ENCODE peak calls at places on chromosomes 12 and 14, in eight cellular contexts. One of them, this sample, is unnamed.

GRCh38 chr12:110941391-110941790 is 21.0 kb upstream of the MYL2 start:
- DNase-seq in adrenal gland: no peak
- DNase-seq in CD8-positive, alpha-beta T cell: no peak
- DNase-seq in uterus: no peak
- DNase-seq in ovary: no peak
- DNase-seq in CD4-positive, CD25-positive, alpha-beta regulatory T cell: no peak
- DNase-seq in CD8-positive, alpha-beta memory T cell: no peak
- DNase-seq in sigmoid colon: no peak
- DNase-seq in this sample: no peak

GRCh38 chr12:23169012-23170003 is 544.3 kb downstream of the ETNK1 start:
- DNase-seq in CD8-positive, alpha-beta memory T cell: no peak
- DNase-seq in ovary: no peak
- DNase-seq in sigmoid colon: no peak
- DNase-seq in CD8-positive, alpha-beta T cell: no peak
- DNase-seq in uterus: no peak
- DNase-seq in CD4-positive, CD25-positive, alpha-beta regulatory T cell: no peak
- DNase-seq in adrenal gland: no peak
- DNase-seq in this sample: no peak

GRCh38 chr14:65179918-65180724 is 77.8 kb upstream of the MAX start:
- DNase-seq in ovary: peak; percentile 59
- DNase-seq in uterus: no peak
- DNase-seq in CD8-positive, alpha-beta T cell: no peak
- DNase-seq in adrenal gland: peak; percentile 91
- DNase-seq in CD8-positive, alpha-beta memory T cell: no peak
- DNase-seq in CD4-positive, CD25-positive, alpha-beta regulatory T cell: no peak
- DNase-seq in sigmoid colon: peak; percentile 67
- DNase-seq in this sample: no peak

GRCh38 chr12:127400231-127400630 is 866.7 kb upstream of the TMEM132C start:
- DNase-seq in CD8-positive, alpha-beta memory T cell: no peak
- DNase-seq in CD4-positive, CD25-positive, alpha-beta regulatory T cell: no peak
- DNase-seq in uterus: no peak
- DNase-seq in ovary: no peak
- DNase-seq in adrenal gland: no peak
- DNase-seq in sigmoid colon: no peak
- DNase-seq in CD8-positive, alpha-beta T cell: no peak
- DNase-seq in this sample: no peak

GRCh38 chr12:132078190-132078589 is 65.9 kb downstream of the DDX51 start:
- DNase-seq in ovary: peak; percentile 58
- DNase-seq in sigmoid colon: no peak
- DNase-seq in CD8-positive, alpha-beta memory T cell: no peak
- DNase-seq in uterus: peak; percentile 48
- DNase-seq in CD4-positive, CD25-positive, alpha-beta regulatory T cell: no peak
- DNase-seq in adrenal gland: no peak
- DNase-seq in CD8-positive, alpha-beta T cell: no peak
- DNase-seq in this sample: no peak

GRCh38 chr12:1204581-1205121 is 213.6 kb downstream of the ERC1 start:
- DNase-seq in sigmoid colon: no peak
- DNase-seq in CD8-positive, alpha-beta T cell: no peak
- DNase-seq in CD4-positive, CD25-positive, alpha-beta regulatory T cell: peak; percentile 72
- DNase-seq in adrenal gland: no peak
- DNase-seq in ovary: no peak
- DNase-seq in CD8-positive, alpha-beta memory T cell: no peak
- DNase-seq in uterus: no peak
- DNase-seq in this sample: no peak

GRCh38 chr14:101836131-101836530 is 74.6 kb downstream of the PPP2R5C start:
- DNase-seq in adrenal gland: peak; percentile 76
- DNase-seq in uterus: no peak
- DNase-seq in sigmoid colon: peak; percentile 69
- DNase-seq in CD8-positive, alpha-beta T cell: no peak
- DNase-seq in ovary: peak; percentile 75
- DNase-seq in CD8-positive, alpha-beta memory T cell: no peak
- DNase-seq in CD4-positive, CD25-positive, alpha-beta regulatory T cell: no peak
- DNase-seq in this sample: no peak

GRCh38 chr12:31362115-31362758 is 36.3 kb upstream of the SINHCAF start:
- DNase-seq in uterus: no peak
- DNase-seq in CD8-positive, alpha-beta T cell: no peak
- DNase-seq in sigmoid colon: no peak
- DNase-seq in CD4-positive, CD25-positive, alpha-beta regulatory T cell: no peak
- DNase-seq in CD8-positive, alpha-beta memory T cell: no peak
- DNase-seq in adrenal gland: no peak
- DNase-seq in ovary: no peak
- DNase-seq in this sample: no peak

GRCh38 chr12:122021822-122022392 is at the start of gene BCL7A:
- DNase-seq in sigmoid colon: peak; percentile 89
- DNase-seq in CD8-positive, alpha-beta T cell: peak; percentile 53
- DNase-seq in ovary: peak; percentile 81
- DNase-seq in CD8-positive, alpha-beta memory T cell: peak; percentile 69
- DNase-seq in adrenal gland: peak; percentile 66
- DNase-seq in uterus: peak; percentile 72
- DNase-seq in CD4-positive, CD25-positive, alpha-beta regulatory T cell: peak; percentile 38
- DNase-seq in this sample: peak; percentile 58

GRCh38 chr12:106840217-106840616 is 65.7 kb downstream of the RIC8B start:
- DNase-seq in adrenal gland: no peak
- DNase-seq in CD4-positive, CD25-positive, alpha-beta regulatory T cell: no peak
- DNase-seq in sigmoid colon: no peak
- DNase-seq in ovary: no peak
- DNase-seq in CD8-positive, alpha-beta memory T cell: no peak
- DNase-seq in uterus: peak; percentile 16
- DNase-seq in CD8-positive, alpha-beta T cell: no peak
- DNase-seq in this sample: no peak

GRCh38 chr14:21894003-21894897 is 220.6 kb upstream of the OR4E1 start:
- DNase-seq in CD4-positive, CD25-positive, alpha-beta regulatory T cell: peak; percentile 49
- DNase-seq in ovary: no peak
- DNase-seq in adrenal gland: no peak
- DNase-seq in uterus: no peak
- DNase-seq in sigmoid colon: no peak
- DNase-seq in CD8-positive, alpha-beta memory T cell: peak; percentile 63
- DNase-seq in CD8-positive, alpha-beta T cell: peak; percentile 49
- DNase-seq in this sample: no peak

GRCh38 chr12:75954076-75954475 is 77.5 kb downstream of the PHLDA1 start:
- DNase-seq in adrenal gland: peak; percentile 20
- DNase-seq in CD4-positive, CD25-positive, alpha-beta regulatory T cell: no peak
- DNase-seq in uterus: no peak
- DNase-seq in CD8-positive, alpha-beta T cell: no peak
- DNase-seq in ovary: no peak
- DNase-seq in sigmoid colon: no peak
- DNase-seq in CD8-positive, alpha-beta memory T cell: no peak
- DNase-seq in this sample: no peak

GRCh38 chr14:104333903-104334811 is 195.8 kb downstream of the KIF26A start:
- DNase-seq in CD8-positive, alpha-beta T cell: no peak
- DNase-seq in CD8-positive, alpha-beta memory T cell: no peak
- DNase-seq in ovary: peak; percentile 25
- DNase-seq in sigmoid colon: no peak
- DNase-seq in uterus: no peak
- DNase-seq in CD4-positive, CD25-positive, alpha-beta regulatory T cell: no peak
- DNase-seq in adrenal gland: no peak
- DNase-seq in this sample: no peak

DNA sequence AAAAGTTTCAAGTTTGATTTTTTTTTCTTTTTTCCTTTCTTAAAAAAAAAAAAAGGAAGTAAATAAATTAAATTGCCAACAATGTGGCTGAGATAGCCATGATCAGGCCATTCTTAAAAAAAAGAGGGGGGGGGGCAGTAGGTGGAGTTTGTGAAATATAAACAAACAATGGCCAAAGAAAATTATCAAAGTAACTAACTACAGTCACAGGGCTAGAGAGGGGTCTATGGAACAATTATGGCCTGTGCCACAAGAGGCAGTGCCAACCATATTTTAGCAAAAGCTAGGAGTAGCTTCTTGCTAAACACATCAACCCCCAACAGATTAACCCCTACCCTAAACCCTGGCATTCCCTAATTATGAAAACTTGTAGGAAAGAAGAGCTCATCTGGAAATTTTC is 16.2 kb upstream of the SMARCC2 start:
- DNase-seq in CD4-positive, CD25-positive, alpha-beta regulatory T cell: no peak
- DNase-seq in sigmoid colon: no peak
- DNase-seq in adrenal gland: no peak
- DNase-seq in CD8-positive, alpha-beta T cell: no peak
- DNase-seq in uterus: no peak
- DNase-seq in CD8-positive, alpha-beta memory T cell: no peak
- DNase-seq in ovary: no peak
- DNase-seq in this sample: no peak
- H3K36me3 ChIP-seq in CD4-positive, CD25-positive, alpha-beta regulatory T cell: peaks cover 35% of the 10 kb centered on the region
- H3K36me3 ChIP-seq in sigmoid colon: peaks cover 54% of the 10 kb centered on the region
- H3K36me3 ChIP-seq in adrenal gland: peaks cover 55% of the 10 kb centered on the region
- H3K36me3 ChIP-seq in CD8-positive, alpha-beta T cell: peaks cover 39% of the 10 kb centered on the region
- H3K36me3 ChIP-seq in uterus: no peaks in the 10 kb centered on the region
- H3K36me3 ChIP-seq in CD8-positive, alpha-beta memory T cell: peaks cover 39% of the 10 kb centered on the region
- H3K36me3 ChIP-seq in ovary: peaks cover 2% of the 10 kb centered on the region
- H3K36me3 ChIP-seq in this sample: peaks cover 36% of the 10 kb centered on the region

GRCh38 chr12:124679047-124679446 is 111.6 kb upstream of the NCOR2 start:
- DNase-seq in uterus: no peak
- DNase-seq in sigmoid colon: no peak
- DNase-seq in ovary: no peak
- DNase-seq in CD4-positive, CD25-positive, alpha-beta regulatory T cell: no peak
- DNase-seq in CD8-positive, alpha-beta T cell: no peak
- DNase-seq in CD8-positive, alpha-beta memory T cell: no peak
- DNase-seq in adrenal gland: no peak
- DNase-seq in this sample: no peak
- H3K4me1 ChIP-seq in uterus: no peaks in the 10 kb centered on the region
- H3K4me1 ChIP-seq in sigmoid colon: peaks cover 67% of the 10 kb centered on the region
- H3K4me1 ChIP-seq in ovary: peaks cover 8% of the 10 kb centered on the region
- H3K4me1 ChIP-seq in CD4-positive, CD25-positive, alpha-beta regulatory T cell: no peaks in the 10 kb centered on the region
- H3K4me1 ChIP-seq in CD8-positive, alpha-beta T cell: no peaks in the 10 kb centered on the region
- H3K4me1 ChIP-seq in CD8-positive, alpha-beta memory T cell: no peaks in the 10 kb centered on the region
- H3K4me1 ChIP-seq in adrenal gland: peaks cover 70% of the 10 kb centered on the region
- H3K4me1 ChIP-seq in this sample: peaks cover 15% of the 10 kb centered on the region

DNA sequence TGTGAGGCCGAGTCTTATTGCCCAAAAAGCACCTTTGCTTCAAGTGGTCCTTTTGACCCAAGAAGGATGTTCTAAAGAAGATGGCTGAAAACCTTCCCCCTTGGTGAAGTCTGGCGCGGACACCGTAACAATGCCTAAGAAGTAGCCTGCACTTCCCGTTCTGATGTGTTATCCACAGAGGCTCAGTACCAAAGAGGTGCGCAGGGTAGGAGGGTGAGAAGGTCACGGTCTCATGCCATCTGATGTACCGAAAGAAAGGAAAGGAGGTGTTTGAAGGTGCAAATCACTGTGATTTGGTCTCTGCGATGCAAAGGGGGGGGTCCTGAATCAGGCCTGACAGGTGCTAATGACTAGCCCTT is 9.9 kb downstream of the PEBP1 start:
- DNase-seq in CD8-positive, alpha-beta memory T cell: no peak
- DNase-seq in sigmoid colon: no peak
- DNase-seq in ovary: no peak
- DNase-seq in CD8-positive, alpha-beta T cell: no peak
- DNase-seq in CD4-positive, CD25-positive, alpha-beta regulatory T cell: no peak
- DNase-seq in adrenal gland: no peak
- DNase-seq in uterus: no peak
- DNase-seq in this sample: no peak
- H3K36me3 ChIP-seq in CD8-positive, alpha-beta memory T cell: peaks cover 9% of the 10 kb centered on the region
- H3K36me3 ChIP-seq in sigmoid colon: peaks cover 31% of the 10 kb centered on the region
- H3K36me3 ChIP-seq in ovary: no peaks in the 10 kb centered on the region
- H3K36me3 ChIP-seq in CD8-positive, alpha-beta T cell: peaks cover 27% of the 10 kb centered on the region
- H3K36me3 ChIP-seq in CD4-positive, CD25-positive, alpha-beta regulatory T cell: peaks cover 52% of the 10 kb centered on the region
- H3K36me3 ChIP-seq in adrenal gland: peaks cover 74% of the 10 kb centered on the region
- H3K36me3 ChIP-seq in uterus: no peaks in the 10 kb centered on the region
- H3K36me3 ChIP-seq in this sample: peaks cover 14% of the 10 kb centered on the region

GRCh38 chr12:101826766-101827368 is 3.9 kb downstream of the GNPTAB start:
- DNase-seq in CD4-positive, CD25-positive, alpha-beta regulatory T cell: no peak
- DNase-seq in CD8-positive, alpha-beta memory T cell: no peak
- DNase-seq in ovary: no peak
- DNase-seq in CD8-positive, alpha-beta T cell: no peak
- DNase-seq in uterus: no peak
- DNase-seq in adrenal gland: no peak
- DNase-seq in sigmoid colon: no peak
- DNase-seq in this sample: no peak
- H3K4me1 ChIP-seq in CD4-positive, CD25-positive, alpha-beta regulatory T cell: peaks cover 70% of the 10 kb centered on the region
- H3K4me1 ChIP-seq in CD8-positive, alpha-beta memory T cell: peaks cover 77% of the 10 kb centered on the region
- H3K4me1 ChIP-seq in ovary: peaks cover 2% of the 10 kb centered on the region
- H3K4me1 ChIP-seq in CD8-positive, alpha-beta T cell: peaks cover 60% of the 10 kb centered on the region
- H3K4me1 ChIP-seq in uterus: no peaks in the 10 kb centered on the region
- H3K4me1 ChIP-seq in adrenal gland: peaks cover 23% of the 10 kb centered on the region
- H3K4me1 ChIP-seq in sigmoid colon: peaks cover 45% of the 10 kb centered on the region
- H3K4me1 ChIP-seq in this sample: peaks cover 9% of the 10 kb centered on the region

DNA sequence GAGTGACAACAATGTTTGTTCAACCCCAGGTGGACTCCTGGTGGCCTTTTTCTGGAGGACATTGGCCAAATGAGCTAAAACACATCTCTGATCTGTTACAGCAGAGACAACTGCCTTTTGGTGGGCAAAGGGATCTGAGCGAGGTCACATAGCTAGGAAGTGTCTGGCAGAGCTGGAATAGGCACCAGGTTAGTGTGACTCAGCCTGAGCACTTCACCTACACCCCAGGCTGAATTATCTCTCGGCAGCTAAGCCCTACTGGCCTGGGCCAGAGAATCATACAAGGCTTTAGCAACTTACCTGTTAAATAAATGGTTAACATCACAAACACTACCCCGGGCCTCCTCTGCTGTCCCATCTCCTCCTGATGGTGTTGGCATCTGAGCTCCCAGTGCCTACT is 50.2 kb upstream of the HSPB8 start:
- DNase-seq in sigmoid colon: no peak
- DNase-seq in adrenal gland: no peak
- DNase-seq in CD4-positive, CD25-positive, alpha-beta regulatory T cell: no peak
- DNase-seq in ovary: no peak
- DNase-seq in CD8-positive, alpha-beta memory T cell: no peak
- DNase-seq in CD8-positive, alpha-beta T cell: no peak
- DNase-seq in uterus: no peak
- DNase-seq in this sample: no peak
- H3K36me3 ChIP-seq in sigmoid colon: no peaks in the 10 kb centered on the region
- H3K36me3 ChIP-seq in adrenal gland: no peaks in the 10 kb centered on the region
- H3K36me3 ChIP-seq in CD4-positive, CD25-positive, alpha-beta regulatory T cell: no peaks in the 10 kb centered on the region
- H3K36me3 ChIP-seq in ovary: no peaks in the 10 kb centered on the region
- H3K36me3 ChIP-seq in CD8-positive, alpha-beta memory T cell: no peaks in the 10 kb centered on the region
- H3K36me3 ChIP-seq in CD8-positive, alpha-beta T cell: no peaks in the 10 kb centered on the region
- H3K36me3 ChIP-seq in uterus: no peaks in the 10 kb centered on the region
- H3K36me3 ChIP-seq in this sample: no peaks in the 10 kb centered on the region

GRCh38 chr12:54352891-54353874 is 11.1 kb downstream of the GPR84 start:
- DNase-seq in CD4-positive, CD25-positive, alpha-beta regulatory T cell: no peak
- DNase-seq in sigmoid colon: peak; percentile 78
- DNase-seq in ovary: peak; percentile 66
- DNase-seq in CD8-positive, alpha-beta memory T cell: no peak
- DNase-seq in adrenal gland: no peak
- DNase-seq in CD8-positive, alpha-beta T cell: no peak
- DNase-seq in uterus: peak; percentile 79
- DNase-seq in this sample: no peak
- H3K4me1 ChIP-seq in CD4-positive, CD25-positive, alpha-beta regulatory T cell: peaks cover 22% of the 10 kb centered on the region
- H3K4me1 ChIP-seq in sigmoid colon: peaks cover 69% of the 10 kb centered on the region
- H3K4me1 ChIP-seq in ovary: peaks cover 20% of the 10 kb centered on the region
- H3K4me1 ChIP-seq in CD8-positive, alpha-beta memory T cell: peaks cover 21% of the 10 kb centered on the region
- H3K4me1 ChIP-seq in adrenal gland: peaks cover 26% of the 10 kb centered on the region
- H3K4me1 ChIP-seq in CD8-positive, alpha-beta T cell: peaks cover 25% of the 10 kb centered on the region
- H3K4me1 ChIP-seq in uterus: peaks cover 8% of the 10 kb centered on the region
- H3K4me1 ChIP-seq in this sample: peaks cover 4% of the 10 kb centered on the region

DNA sequence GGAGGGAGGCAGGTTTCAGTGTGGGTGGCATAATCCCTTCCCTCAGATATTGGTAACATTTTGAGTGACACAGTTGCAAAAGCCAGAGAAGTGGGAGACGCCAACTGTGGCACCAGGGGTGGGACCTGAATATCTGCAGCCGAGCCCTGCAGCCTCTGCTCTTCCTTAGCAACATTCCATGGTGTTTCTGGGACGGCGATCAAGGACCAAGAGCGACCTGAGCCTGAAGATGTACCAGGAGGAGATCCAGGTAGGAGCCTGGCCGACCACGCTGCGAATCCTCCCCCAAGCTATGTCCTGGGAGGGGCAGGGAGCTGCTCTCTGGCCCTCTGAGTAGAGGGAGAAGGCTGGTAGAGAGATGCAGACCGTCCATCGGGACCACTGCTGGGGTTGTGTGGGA is 41.8 kb downstream of the SLC8B1 start:
- DNase-seq in uterus: no peak
- DNase-seq in adrenal gland: no peak
- DNase-seq in ovary: no peak
- DNase-seq in sigmoid colon: no peak
- DNase-seq in CD8-positive, alpha-beta T cell: no peak
- DNase-seq in CD8-positive, alpha-beta memory T cell: no peak
- DNase-seq in CD4-positive, CD25-positive, alpha-beta regulatory T cell: no peak
- DNase-seq in this sample: no peak
- H3K36me3 ChIP-seq in uterus: no peaks in the 10 kb centered on the region
- H3K36me3 ChIP-seq in adrenal gland: peaks cover 92% of the 10 kb centered on the region
- H3K36me3 ChIP-seq in ovary: no peaks in the 10 kb centered on the region
- H3K36me3 ChIP-seq in sigmoid colon: peaks cover 47% of the 10 kb centered on the region
- H3K36me3 ChIP-seq in CD8-positive, alpha-beta T cell: peaks cover 14% of the 10 kb centered on the region
- H3K36me3 ChIP-seq in CD8-positive, alpha-beta memory T cell: peaks cover 5% of the 10 kb centered on the region
- H3K36me3 ChIP-seq in CD4-positive, CD25-positive, alpha-beta regulatory T cell: peaks cover 37% of the 10 kb centered on the region
- H3K36me3 ChIP-seq in this sample: peaks cover 61% of the 10 kb centered on the region